ENCODE peak calls at places on chromosome 15, in ten cellular contexts. P is fibroblast of the aortic adventitia, K is endodermal cell, G is mucosa of descending colon, Q is choroid plexus epithelial cell, B is sigmoid colon, D is GM23338, Z is uterus, L is neural progenitor cell, S is kidney epithelial cell. I is an unnamed sample.
A peak's percentile ranks its signal among the peaks of the same experiment; 100 is the strongest.

GRCh38 chr15:66724732-66725467 is 22.9 kb downstream of the SMAD6 start:
- DNase-seq in Q (no peak), K (no peak), B (no peak), G (no peak), P (peak; percentile 78), L (no peak), D (no peak), Z (no peak), S (no peak), I (no peak)

GRCh38 chr15:70099167-70099965 is 1.6 kb upstream of the TLE3 start:
- DNase-seq in G (peak; percentile 100), K (peak; percentile 100), Q (peak; percentile 100), P (peak; percentile 99), Z (peak; percentile 100), S (peak; percentile 92), L (peak; percentile 100), B (peak; percentile 100), D (peak; percentile 98), I (peak; percentile 99)

GRCh38 chr15:72176155-72176554 is 21.4 kb downstream of the GRAMD2A start:
- DNase-seq in Z (no peak), G (no peak), L (no peak), B (no peak), K (peak; percentile 35), D (no peak), Q (no peak), P (peak; percentile 48), S (no peak), I (no peak)

GRCh38 chr15:69037482-69037881 is 23.0 kb downstream of the NOX5 start:
- DNase-seq in Q (no peak), K (no peak), B (no peak), L (no peak), S (no peak), P (no peak), Z (no peak), G (no peak), D (no peak), I (no peak)

GRCh38 chr15:37015025-37015424 is 85.3 kb downstream of the MEIS2 start:
- DNase-seq in S (no peak), P (peak; percentile 80), G (no peak), B (no peak), K (no peak), Q (no peak), L (no peak), Z (no peak), D (no peak), I (peak; percentile 89)

GRCh38 chr15:31005660-31006059 is 14.2 kb upstream of the MTMR10 start:
- DNase-seq in D (no peak), Z (no peak), S (no peak), G (no peak), K (no peak), Q (no peak), B (no peak), P (no peak), L (no peak), I (no peak)

GRCh38 chr15:59138243-59138642 is 33.3 kb downstream of the CCNB2 start:
- DNase-seq in D (peak; percentile 91), B (no peak), G (no peak), Z (peak; percentile 20), Q (peak; percentile 61), K (peak; percentile 91), P (peak; percentile 48), L (peak; percentile 63), S (no peak), I (peak; percentile 53)

GRCh38 chr15:41937568-41937923 is 34.8 kb downstream of the EHD4 start:
- DNase-seq in B (no peak), K (no peak), D (no peak), G (no peak), Q (no peak), L (no peak), P (no peak), Z (no peak), S (no peak), I (no peak)

GRCh38 chr15:68868296-68868695 is 47.6 kb upstream of the ANP32A start:
- DNase-seq in P (no peak), L (no peak), Q (no peak), S (no peak), B (no peak), Z (no peak), K (no peak), G (no peak), D (no peak), I (no peak)

GRCh38 chr15:84824260-84824690 is 7.1 kb downstream of the ALPK3 start:
- DNase-seq in B (peak; percentile 89), S (no peak), K (no peak), Q (no peak), Z (peak; percentile 88), L (no peak), P (peak; percentile 85), D (no peak), G (no peak), I (no peak)

GRCh38 chr15:85758655-85758978 is 36.1 kb downstream of the KLHL25 start:
- DNase-seq in Z (no peak), L (no peak), G (no peak), P (no peak), B (peak; percentile 51), Q (no peak), S (no peak), K (no peak), D (no peak), I (no peak)

GRCh38 chr15:49876401-49877038 is 242.5 kb downstream of the ATP8B4 start:
- DNase-seq in G (no peak), K (peak; percentile 88), Q (peak; percentile 9), P (peak; percentile 68), S (no peak), L (peak; percentile 45), B (no peak), Z (peak; percentile 48), D (peak; percentile 86), I (peak; percentile 46)

GRCh38 chr15:77709135-77709886 is 76.6 kb upstream of the LINGO1 start:
- DNase-seq in G (no peak), Q (no peak), K (peak; percentile 69), D (no peak), P (no peak), Z (no peak), S (no peak), B (no peak), L (peak; percentile 29), I (no peak)

GRCh38 chr15:36185845-36186244 is 393.6 kb upstream of the CDIN1 start:
- DNase-seq in D (no peak), K (no peak), Z (no peak), P (no peak), S (no peak), B (no peak), L (no peak), Q (no peak), G (no peak), I (no peak)

GRCh38 chr15:62108411-62108810 is 41.6 kb downstream of the C2CD4A start:
- DNase-seq in B (no peak), K (no peak), S (no peak), L (no peak), P (no peak), Q (no peak), Z (no peak), D (no peak), G (no peak), I (no peak)

GRCh38 chr15:80779658-80780415 is 667 bp downstream of the CEMIP start:
- DNase-seq in S (no peak), Q (peak; percentile 62), G (peak; percentile 50), B (no peak), Z (peak; percentile 20), K (peak; percentile 76), D (peak; percentile 63), L (peak; percentile 51), P (peak; percentile 49), I (peak; percentile 80)

GRCh38 chr15:82950746-82951370 is 1.7 kb downstream of the HOMER2 start:
- DNase-seq in P (no peak), Z (no peak), D (no peak), L (no peak), S (no peak), K (no peak), B (no peak), Q (no peak), G (no peak), I (no peak)
- H3K4me3 ChIP-seq in P (no peak overlapping the region), Z (no peak overlapping the region), D (no peak overlapping the region), L (no peak overlapping the region), S (no peak overlapping the region), K (peak overlapping the region; percentile 90), B (no peak overlapping the region), Q (no peak overlapping the region), G (no peak overlapping the region), I (no peak overlapping the region)

DNA sequence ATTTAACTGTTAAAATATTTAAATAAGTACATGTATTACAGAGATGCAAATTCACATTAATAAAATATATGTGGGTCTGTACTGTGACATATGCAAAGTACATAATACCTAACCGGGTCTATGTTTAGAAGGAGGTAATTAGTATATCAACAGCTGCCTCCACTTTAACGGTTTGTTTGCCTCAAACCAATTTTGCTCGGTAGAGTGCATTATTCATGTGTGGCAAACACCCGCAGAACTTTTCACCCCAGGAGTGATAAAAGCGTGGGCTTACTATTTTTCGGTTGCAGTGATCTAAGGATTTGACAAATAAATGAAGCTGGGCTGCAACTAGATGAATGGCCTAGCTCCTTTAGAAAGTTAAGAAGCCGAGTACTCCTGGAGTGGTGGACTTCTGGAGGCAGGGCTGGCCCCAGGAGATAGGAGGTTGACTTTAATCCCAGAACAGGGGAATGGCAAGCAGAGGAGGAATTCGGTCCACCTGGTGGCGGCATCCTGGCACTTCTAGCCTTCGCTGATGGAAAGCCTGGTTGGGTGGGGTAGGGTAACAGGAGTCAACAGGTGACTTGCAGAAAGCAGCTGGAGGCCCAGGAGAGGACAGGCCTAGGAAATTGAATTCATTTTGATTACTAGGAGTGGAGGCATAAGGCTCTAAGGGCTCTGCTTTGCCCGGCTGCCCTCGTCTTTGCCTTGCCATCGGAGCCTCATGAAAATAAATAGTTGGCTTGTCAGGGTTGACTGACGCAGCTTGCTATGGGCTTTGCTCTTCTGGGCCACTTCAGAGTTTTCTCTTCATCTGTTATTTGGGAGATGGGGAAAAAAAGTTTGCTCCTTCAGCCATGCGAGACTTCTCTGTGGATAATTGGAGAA is 2.4 kb downstream of the SLCO3A1 start:
- DNase-seq in L (peak; percentile 68), Z (no peak), Q (no peak), G (peak; percentile 73), B (no peak), P (no peak), D (peak; percentile 94), K (peak; percentile 95), S (no peak), I (peak; percentile 79)
- TF ChIP-seq CTCF in L (peak; percentile 54), Z (no peak), Q (no peak), G (peak; percentile 12), B (no peak), P (peak; percentile 28), D (peak; percentile 64), K (peak; percentile 84), S (peak; percentile 65), I (peak; percentile 76)

DNA sequence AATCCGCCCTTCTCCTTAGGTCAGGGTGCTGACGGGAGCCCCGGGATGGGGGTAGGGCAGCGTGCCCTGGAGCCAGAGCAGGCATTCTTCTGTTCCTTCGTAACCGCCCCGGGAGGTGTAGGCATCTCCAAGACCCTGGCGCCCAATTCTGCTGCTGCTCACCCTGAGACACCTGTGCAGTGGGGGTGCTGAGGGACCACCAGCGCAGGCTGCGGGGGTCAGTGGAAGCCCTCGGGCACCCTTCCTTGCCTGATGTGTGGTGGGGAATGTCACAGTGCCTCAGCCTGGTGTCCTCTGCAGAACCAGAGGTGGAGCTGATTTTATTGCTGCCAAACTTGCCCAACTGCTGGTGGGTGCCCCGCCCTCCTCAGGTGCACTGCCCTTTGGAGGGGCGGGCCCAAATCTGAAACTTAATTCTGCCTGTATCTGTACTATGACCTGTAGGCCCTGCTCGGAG is 7.3 kb downstream of the CSK start:
- DNase-seq in G (peak; percentile 88), S (no peak), B (peak; percentile 61), Q (no peak), Z (no peak), D (no peak), K (no peak), L (no peak), P (no peak), I (peak; percentile 51)
- H3K4me3 ChIP-seq in G (no peak overlapping the region), S (no peak overlapping the region), B (no peak overlapping the region), Q (no peak overlapping the region), Z (no peak overlapping the region), D (no peak overlapping the region), K (no peak overlapping the region), L (no peak overlapping the region), P (no peak overlapping the region), I (no peak overlapping the region)

GRCh38 chr15:29018406-29018805 is 132.6 kb downstream of the APBA2 start:
- DNase-seq in G (no peak), P (no peak), K (peak; percentile 86), L (no peak), B (no peak), D (peak; percentile 75), Q (no peak), S (no peak), Z (no peak), I (peak; percentile 10)
- TF ChIP-seq CTCF in G (no peak), P (no peak), K (peak; percentile 78), L (peak; percentile 28), B (no peak), D (peak; percentile 58), Q (no peak), S (peak; percentile 16), Z (no peak), I (peak; percentile 16)